ENCODE peak calls at places on chromosome 11, in six cellular contexts. M is H1, N is endothelial cell of umbilical vein, S is endodermal cell, H is IMR-90, P is fibroblast of lung. R is an unnamed sample. For H3K9me3 and H3K36me3, the result is how much of the 10 kb centered on the place peaks cover.

GRCh38 chr11:107275632-107276031 is 182.0 kb downstream of the CWF19L2 start:
- DNase-seq in S (no peak), N (no peak), M (no peak), P (no peak), H (no peak), R (no peak)

GRCh38 chr11:88169481-88169880 is 5.8 kb downstream of the RAB38 start:
- DNase-seq in N (no peak), P (peak), S (no peak), M (no peak), H (peak), R (no peak)

GRCh38 chr11:29482510-29482909 is 534.3 kb downstream of the KCNA4 start:
- DNase-seq in N (no peak), H (no peak), M (no peak), P (no peak), S (no peak), R (no peak)

GRCh38 chr11:121687961-121688566 is 235.3 kb upstream of the SORL1-AS1 start:
- DNase-seq in H (peak), M (no peak), N (no peak), S (peak), P (peak), R (no peak)

GRCh38 chr11:116473236-116473769 is 299.5 kb downstream of the BUD13 start:
- DNase-seq in S (no peak), N (no peak), H (no peak), M (no peak), P (no peak), R (no peak)

GRCh38 chr11:35954205-35954604 is 10.3 kb downstream of the LDLRAD3 start:
- DNase-seq in H (no peak), M (no peak), P (no peak), N (peak), S (no peak), R (no peak)

GRCh38 chr11:36945384-36945783 is 347.3 kb upstream of the RAG2 start:
- DNase-seq in N (no peak), H (peak), P (peak), S (no peak), M (no peak), R (no peak)

GRCh38 chr11:47051217-47051616 is 114.7 kb downstream of the CSTPP1 start:
- DNase-seq in N (no peak), H (peak), M (no peak), S (no peak), P (peak), R (no peak)

GRCh38 chr11:10076458-10077141 is 217.4 kb downstream of the SBF2 start:
- DNase-seq in P (peak), H (peak), N (peak), M (peak), S (peak), R (no peak)

GRCh38 chr11:33724644-33725035 is 11.6 kb downstream of the CD59 start:
- DNase-seq in M (no peak), P (peak), H (peak), N (peak), S (no peak), R (no peak)

GRCh38 chr11:114877976-114878375 is 199.6 kb downstream of the NXPE2 start:
- DNase-seq in N (no peak), S (no peak), H (no peak), M (no peak), P (no peak), R (no peak)

GRCh38 chr11:66617148-66617814 is 851 bp downstream of the RBM14 start:
- DNase-seq in M (no peak), H (no peak), S (no peak), N (no peak), P (no peak), R (no peak)

GRCh38 chr11:119481667-119482400 is 58.9 kb upstream of the THY1 start:
- DNase-seq in H (no peak), M (no peak), N (no peak), P (no peak), S (no peak), R (no peak)

GRCh38 chr11:5783255-5783654 is at the start of gene OR52N5:
- DNase-seq in H (no peak), N (no peak), S (no peak), P (no peak), M (no peak), R (no peak)

GRCh38 chr11:35623708-35624168 is 5.5 kb downstream of the FJX1 start:
- DNase-seq in M (no peak), P (peak), H (peak), N (peak), S (no peak), R (no peak)

GRCh38 chr11:11860103-11860979 is 18.6 kb downstream of the USP47 start:
- DNase-seq in N (peak), M (no peak), H (peak), S (no peak), P (peak), R (no peak)

GRCh38 chr11:68855205-68855978 is 13.7 kb upstream of the CPT1A start:
- DNase-seq in S (peak), M (no peak), P (no peak), H (peak), N (peak), R (peak)

GRCh38 chr11:121329786-121330395 is 37.3 kb downstream of the SC5D start:
- DNase-seq in H (no peak), S (no peak), N (no peak), P (no peak), M (no peak), R (no peak)

GRCh38 chr11:19345519-19345847 is 104.7 kb upstream of the E2F8 start:
- DNase-seq in N (no peak), P (no peak), S (peak), M (no peak), H (no peak), R (peak)

GRCh38 chr11:77619576-77620198 is 17.9 kb downstream of the CLNS1A start:
- DNase-seq in S (peak), P (peak), N (peak), M (no peak), H (peak), R (no peak)

GRCh38 chr11:61297341-61297740 is 2.2 kb upstream of the VWCE start:
- DNase-seq in M (no peak), S (no peak), N (no peak), P (no peak), H (peak), R (no peak)

GRCh38 chr11:76631566-76632308 is 38.8 kb downstream of the LRRC32 start:
- DNase-seq in M (no peak), H (no peak), S (no peak), N (peak), P (no peak), R (no peak)

GRCh38 chr11:8809605-8810272 is 101.2 kb upstream of the AKIP1 start:
- DNase-seq in M (no peak), N (no peak), P (no peak), H (no peak), S (peak), R (no peak)

GRCh38 chr11:6992457-6993431 is 27.4 kb downstream of the ZNF214 start:
- DNase-seq in N (peak), S (no peak), M (no peak), P (peak), H (peak), R (no peak)

GRCh38 chr11:71327156-71328085 is 75.0 kb upstream of the SHANK2 start:
- DNase-seq in P (no peak), S (no peak), H (no peak), M (no peak), N (no peak), R (no peak)

GRCh38 chr11:75259711-75260110 is 19.1 kb downstream of the TPBGL start:
- DNase-seq in N (peak), M (no peak), P (no peak), H (no peak), S (peak), R (peak)

GRCh38 chr11:65503606-65503922 is 4.7 kb downstream of the MALAT1 start:
- DNase-seq in S (no peak), N (no peak), M (no peak), H (peak), P (no peak), R (no peak)

GRCh38 chr11:101435406-101435805 is 148.4 kb downstream of the TRPC6 start:
- DNase-seq in P (no peak), N (no peak), H (no peak), M (no peak), S (no peak), R (no peak)

GRCh38 chr11:78292109-78292803 is 103.5 kb downstream of the USP35 start:
- DNase-seq in M (no peak), H (no peak), P (no peak), S (no peak), N (no peak), R (no peak)

GRCh38 chr11:130849215-130849568 is 67.1 kb downstream of the SNX19 start:
- DNase-seq in N (no peak), M (no peak), H (peak), S (no peak), P (peak), R (no peak)

GRCh38 chr11:8503872-8504491 is 90.0 kb downstream of the STK33 start:
- DNase-seq in P (no peak), M (no peak), H (no peak), S (no peak), N (no peak), R (no peak)

GRCh38 chr11:67374571-67375276 is 1.3 kb upstream of the CLCF1 start:
- DNase-seq in H (no peak), P (no peak), S (peak), M (no peak), N (no peak), R (peak)

GRCh38 chr11:83275888-83276641 is 10.1 kb downstream of the CCDC90B start:
- DNase-seq in M (no peak), P (no peak), H (no peak), S (no peak), N (no peak), R (no peak)
- H3K9ac ChIP-seq in M (no peak), P (no peak), H (no peak), S (no peak), N (no peak), R (no peak)

GRCh38 chr11:110518809-110519514 is 89.2 kb downstream of the FDX1 start:
- DNase-seq in S (no peak), N (no peak), M (no peak), H (no peak), P (no peak), R (no peak)
- H3K9me3 ChIP-seq in S (under half), N (under half), M (under half), H (under half), P (under half), R (under half)

GRCh38 chr11:57498540-57498939 is 17.0 kb downstream of the SLC43A1 start:
- DNase-seq in P (no peak), M (no peak), S (no peak), N (no peak), H (no peak), R (no peak)
- H3K36me3 ChIP-seq in P (under half), M (under half), S (under half), N (under half), H (under half), R (under half)

DNA sequence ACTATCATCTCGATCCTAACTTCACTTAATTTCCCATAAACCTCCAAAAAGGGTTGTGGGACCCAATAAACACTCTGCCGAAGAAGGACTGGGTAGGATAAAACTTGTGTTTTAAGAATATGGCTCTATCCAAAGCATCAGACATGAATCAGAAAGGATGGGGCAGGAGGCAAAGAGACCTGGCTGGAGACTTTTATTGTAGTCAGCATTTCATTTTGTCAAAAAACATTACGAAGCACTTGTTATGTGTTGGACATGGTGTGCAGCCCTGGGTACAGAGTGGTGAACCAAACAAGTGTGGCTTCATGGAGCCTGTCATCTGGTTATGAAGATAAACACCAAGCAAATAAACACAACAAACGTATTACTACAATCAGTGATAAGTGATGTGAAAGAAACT is 17.3 kb downstream of the IL10RA start:
- DNase-seq in N (no peak), P (no peak), H (no peak), M (no peak), S (no peak), R (no peak)
- H3K9ac ChIP-seq in N (no peak), P (no peak), H (no peak), M (no peak), S (no peak), R (no peak)

GRCh38 chr11:1242289-1242688 is 19.4 kb downstream of the MUC5B start:
- DNase-seq in P (no peak), S (no peak), N (no peak), M (no peak), H (no peak), R (no peak)
- H3K9me3 ChIP-seq in P (under half), S (under half), N (under half), M (half or more), H (under half), R (under half)

R was measured in kidney.